ENCODE peak calls at places on chromosomes 2 and 18, in six cellular contexts. One of them, this sample, is unnamed.

GRCh38 chr2:75195076-75195691 is 4.1 kb downstream of the TACR1 start:
- DNase-seq in spleen: no peak
- DNase-seq in prostate gland: no peak
- DNase-seq in right lobe of liver: no peak
- DNase-seq in upper lobe of left lung: no peak
- DNase-seq in transverse colon: no peak
- DNase-seq in this sample: no peak

GRCh38 chr2:109230980-109231420 is 102.0 kb downstream of the SH3RF3 start:
- DNase-seq in spleen: no peak
- DNase-seq in right lobe of liver: no peak
- DNase-seq in transverse colon: no peak
- DNase-seq in prostate gland: no peak
- DNase-seq in upper lobe of left lung: no peak
- DNase-seq in this sample: no peak

GRCh38 chr2:220499281-220499680 is 871.9 kb downstream of the SLC4A3 start:
- DNase-seq in upper lobe of left lung: no peak
- DNase-seq in prostate gland: no peak
- DNase-seq in right lobe of liver: no peak
- DNase-seq in spleen: no peak
- DNase-seq in transverse colon: no peak
- DNase-seq in this sample: peak; percentile 4

GRCh38 chr2:151367571-151367970 is 10.2 kb downstream of the TNFAIP6 start:
- DNase-seq in upper lobe of left lung: no peak
- DNase-seq in spleen: no peak
- DNase-seq in right lobe of liver: no peak
- DNase-seq in transverse colon: no peak
- DNase-seq in prostate gland: no peak
- DNase-seq in this sample: no peak

GRCh38 chr2:46073540-46074018 is 223.6 kb upstream of the EPAS1 start:
- DNase-seq in spleen: no peak
- DNase-seq in upper lobe of left lung: no peak
- DNase-seq in right lobe of liver: no peak
- DNase-seq in prostate gland: no peak
- DNase-seq in transverse colon: no peak
- DNase-seq in this sample: no peak

GRCh38 chr2:240922982-240923537 is 16.9 kb downstream of the CROCC2 start:
- DNase-seq in spleen: peak; percentile 54
- DNase-seq in transverse colon: no peak
- DNase-seq in prostate gland: no peak
- DNase-seq in upper lobe of left lung: peak; percentile 10
- DNase-seq in right lobe of liver: peak; percentile 38
- DNase-seq in this sample: peak; percentile 0

GRCh38 chr2:19888831-19889230 is 13.0 kb downstream of the TTC32 start:
- DNase-seq in right lobe of liver: no peak
- DNase-seq in upper lobe of left lung: no peak
- DNase-seq in transverse colon: no peak
- DNase-seq in prostate gland: no peak
- DNase-seq in spleen: no peak
- DNase-seq in this sample: no peak

GRCh38 chr18:55878224-55878623 is 290.2 kb upstream of the TCF4 start:
- DNase-seq in upper lobe of left lung: no peak
- DNase-seq in transverse colon: no peak
- DNase-seq in prostate gland: no peak
- DNase-seq in spleen: no peak
- DNase-seq in right lobe of liver: no peak
- DNase-seq in this sample: no peak

GRCh38 chr2:102313950-102314349 is 2.6 kb downstream of the IL1RL1 start:
- DNase-seq in right lobe of liver: no peak
- DNase-seq in prostate gland: no peak
- DNase-seq in spleen: no peak
- DNase-seq in transverse colon: no peak
- DNase-seq in upper lobe of left lung: no peak
- DNase-seq in this sample: no peak

GRCh38 chr2:196725218-196725617 is 74.3 kb downstream of the GTF3C3 start:
- DNase-seq in transverse colon: no peak
- DNase-seq in upper lobe of left lung: no peak
- DNase-seq in prostate gland: no peak
- DNase-seq in spleen: no peak
- DNase-seq in right lobe of liver: no peak
- DNase-seq in this sample: no peak

GRCh38 chr2:206477296-206477695 is 34.0 kb downstream of the ADAM23 start:
- DNase-seq in spleen: no peak
- DNase-seq in right lobe of liver: no peak
- DNase-seq in upper lobe of left lung: no peak
- DNase-seq in transverse colon: no peak
- DNase-seq in prostate gland: peak; percentile 8
- DNase-seq in this sample: no peak

GRCh38 chr2:211033765-211034164 is 477.4 kb downstream of the CPS1 start:
- DNase-seq in transverse colon: no peak
- DNase-seq in upper lobe of left lung: no peak
- DNase-seq in prostate gland: no peak
- DNase-seq in right lobe of liver: no peak
- DNase-seq in spleen: no peak
- DNase-seq in this sample: no peak

GRCh38 chr2:129757915-129758421 is 221.5 kb upstream of the RAB6C start:
- DNase-seq in spleen: peak; percentile 40
- DNase-seq in upper lobe of left lung: no peak
- DNase-seq in right lobe of liver: no peak
- DNase-seq in prostate gland: no peak
- DNase-seq in transverse colon: no peak
- DNase-seq in this sample: no peak

GRCh38 chr2:180495606-180496005 is 484.8 kb upstream of the UBE2E3 start:
- DNase-seq in prostate gland: no peak
- DNase-seq in upper lobe of left lung: no peak
- DNase-seq in right lobe of liver: no peak
- DNase-seq in transverse colon: no peak
- DNase-seq in spleen: no peak
- DNase-seq in this sample: no peak

GRCh38 chr18:59006461-59007067 is 133.1 kb upstream of the SEC11C start:
- DNase-seq in right lobe of liver: no peak
- DNase-seq in prostate gland: no peak
- DNase-seq in spleen: no peak
- DNase-seq in upper lobe of left lung: no peak
- DNase-seq in transverse colon: no peak
- DNase-seq in this sample: no peak

GRCh38 chr2:225173909-225174308 is 131.6 kb upstream of the DOCK10 start:
- DNase-seq in spleen: no peak
- DNase-seq in right lobe of liver: no peak
- DNase-seq in prostate gland: no peak
- DNase-seq in transverse colon: no peak
- DNase-seq in upper lobe of left lung: no peak
- DNase-seq in this sample: no peak

DNA sequence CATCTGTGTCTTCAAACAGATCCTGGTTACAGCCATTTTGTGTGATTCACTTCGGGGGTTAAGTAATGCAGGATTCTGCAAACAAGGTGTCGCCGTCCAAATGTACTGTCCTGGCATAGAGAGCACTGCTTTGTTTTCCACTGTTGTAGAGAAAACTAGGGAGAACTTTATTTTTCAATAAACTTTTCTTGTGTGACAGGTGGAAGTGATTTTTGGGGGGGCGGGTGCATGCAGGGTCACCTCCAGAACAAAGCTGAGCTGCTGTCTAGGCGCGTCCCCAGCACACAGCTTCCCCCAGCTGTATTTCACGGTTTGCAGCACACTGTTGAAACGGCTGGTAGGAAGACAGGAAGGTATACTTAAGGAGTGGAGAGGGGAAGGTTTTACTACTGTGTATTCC is 200.6 kb downstream of the MGAT5 start:
- DNase-seq in transverse colon: no peak
- DNase-seq in prostate gland: no peak
- DNase-seq in upper lobe of left lung: no peak
- DNase-seq in spleen: no peak
- DNase-seq in right lobe of liver: peak; percentile 31
- DNase-seq in this sample: no peak
- H3K27ac ChIP-seq in transverse colon: no peak overlapping the region
- H3K27ac ChIP-seq in prostate gland: no peak overlapping the region
- H3K27ac ChIP-seq in upper lobe of left lung: no peak overlapping the region
- H3K27ac ChIP-seq in spleen: no peak overlapping the region
- H3K27ac ChIP-seq in right lobe of liver: no peak overlapping the region
- H3K27ac ChIP-seq in this sample: no peak overlapping the region

DNA sequence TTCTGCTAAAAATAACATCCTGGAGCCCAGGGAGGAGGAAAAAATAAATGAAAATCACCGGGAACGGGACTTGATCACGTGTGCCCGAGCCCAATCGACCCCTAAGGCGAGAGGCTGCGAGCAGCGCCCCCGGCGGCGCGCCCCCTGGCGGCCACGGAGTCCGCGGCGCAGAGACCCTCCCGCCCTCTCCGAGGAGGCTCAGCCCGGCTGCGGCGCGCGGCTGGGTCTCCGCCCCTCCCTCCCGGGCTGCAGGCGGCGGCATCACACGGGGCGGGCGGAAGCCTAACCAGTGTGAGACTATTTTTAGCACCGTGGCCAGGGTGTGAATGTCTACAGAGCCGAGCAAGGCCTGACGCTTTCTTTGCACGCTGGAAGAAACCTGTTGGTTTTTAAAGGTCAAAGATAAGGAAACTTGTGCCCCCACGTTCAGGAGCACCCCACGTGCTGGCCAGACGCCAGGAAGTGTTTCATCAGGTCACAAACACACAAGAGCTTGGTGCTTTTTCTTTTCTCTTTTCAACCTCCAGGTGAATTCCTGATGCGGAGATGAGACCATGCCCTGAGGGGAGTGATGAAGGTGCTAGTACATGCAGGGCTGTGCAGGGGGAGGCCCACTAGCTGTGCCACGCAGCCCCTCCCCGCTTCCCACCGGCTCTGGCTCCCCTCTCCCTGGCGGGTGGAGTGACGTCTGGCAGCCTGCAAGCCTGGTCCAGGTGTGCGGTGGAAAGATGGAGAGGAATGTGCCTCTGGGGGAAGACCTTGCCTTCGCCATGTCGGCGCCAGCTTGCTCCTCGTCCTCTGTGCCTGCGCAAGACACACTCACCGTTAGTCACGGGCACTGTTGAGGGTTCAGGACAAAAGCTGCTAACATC is 35.3 kb upstream of the DNMT3A start:
- DNase-seq in right lobe of liver: peak; percentile 68
- DNase-seq in prostate gland: peak; percentile 76
- DNase-seq in upper lobe of left lung: peak; percentile 91
- DNase-seq in spleen: peak; percentile 98
- DNase-seq in transverse colon: peak; percentile 91
- DNase-seq in this sample: peak; percentile 87
- TF ChIP-seq POLR2A in right lobe of liver: no peak
- TF ChIP-seq POLR2A in prostate gland: no peak
- TF ChIP-seq POLR2A in upper lobe of left lung: no peak
- TF ChIP-seq POLR2A in spleen: no peak
- TF ChIP-seq POLR2A in transverse colon: no peak
- TF ChIP-seq POLR2A in this sample: no peak

GRCh38 chr18:10927290-10927979 is 221.9 kb downstream of the PIEZO2 start:
- DNase-seq in transverse colon: no peak
- DNase-seq in right lobe of liver: no peak
- DNase-seq in upper lobe of left lung: no peak
- DNase-seq in spleen: no peak
- DNase-seq in prostate gland: no peak
- DNase-seq in this sample: peak; percentile 4

GRCh38 chr18:10927980-10928605 is 221.3 kb downstream of the PIEZO2 start:
- DNase-seq in spleen: no peak
- DNase-seq in transverse colon: no peak
- DNase-seq in right lobe of liver: no peak
- DNase-seq in upper lobe of left lung: no peak
- DNase-seq in prostate gland: no peak
- DNase-seq in this sample: no peak

GRCh38 chr18:10924290-10924689 is 225.1 kb downstream of the PIEZO2 start:
- DNase-seq in transverse colon: no peak
- DNase-seq in prostate gland: no peak
- DNase-seq in right lobe of liver: no peak
- DNase-seq in upper lobe of left lung: no peak
- DNase-seq in spleen: no peak
- DNase-seq in this sample: no peak

GRCh38 chr18:10928971-10929373 is 220.4 kb downstream of the PIEZO2 start:
- DNase-seq in spleen: no peak
- DNase-seq in prostate gland: no peak
- DNase-seq in transverse colon: no peak
- DNase-seq in right lobe of liver: no peak
- DNase-seq in upper lobe of left lung: no peak
- DNase-seq in this sample: no peak

DNA sequence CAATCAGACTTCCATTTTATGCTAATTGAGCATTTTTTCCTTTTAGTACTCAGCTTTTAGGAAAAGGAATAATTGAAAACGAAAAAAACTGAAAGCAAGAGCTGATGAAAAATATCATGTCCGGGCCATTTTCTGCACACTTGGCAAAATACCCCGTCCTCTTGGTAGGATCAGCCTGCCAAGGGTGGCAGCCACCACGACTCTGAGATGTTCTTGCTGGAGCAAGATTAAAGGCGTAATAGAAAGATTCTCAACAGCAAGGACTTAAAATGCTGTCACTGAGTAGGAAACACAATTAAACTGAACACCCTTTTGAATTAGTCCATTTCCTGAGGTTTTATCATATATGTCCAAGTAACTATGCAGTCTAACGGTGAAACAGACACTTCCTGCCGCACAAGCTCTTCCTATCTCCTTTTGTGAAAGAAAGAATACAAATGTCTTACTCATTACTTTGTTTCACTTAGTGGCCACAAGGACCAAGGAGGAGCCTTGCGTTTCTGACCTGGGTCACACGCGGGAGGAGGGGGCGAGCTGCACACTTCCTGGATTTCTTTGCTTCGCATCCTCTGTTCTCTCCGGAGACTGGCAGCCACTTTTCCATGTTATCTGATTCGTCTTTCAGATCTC is 222.7 kb downstream of the PIEZO2 start:
- DNase-seq in transverse colon: no peak
- DNase-seq in prostate gland: no peak
- DNase-seq in right lobe of liver: no peak
- DNase-seq in upper lobe of left lung: no peak
- DNase-seq in spleen: no peak
- DNase-seq in this sample: no peak
- H3K27ac ChIP-seq in transverse colon: peak overlapping the region; percentile 52
- H3K27ac ChIP-seq in prostate gland: peak overlapping the region; percentile 19
- H3K27ac ChIP-seq in right lobe of liver: no peak overlapping the region
- H3K27ac ChIP-seq in upper lobe of left lung: no peak overlapping the region
- H3K27ac ChIP-seq in spleen: peak overlapping the region; percentile 52
- H3K27ac ChIP-seq in this sample: no peak overlapping the region

GRCh38 chr2:216147172-216148131 is 38.3 kb downstream of the XRCC5 start:
- DNase-seq in upper lobe of left lung: no peak
- DNase-seq in right lobe of liver: no peak
- DNase-seq in transverse colon: no peak
- DNase-seq in spleen: no peak
- DNase-seq in prostate gland: no peak
- DNase-seq in this sample: no peak
- TF ChIP-seq POLR2A in upper lobe of left lung: no peak
- TF ChIP-seq POLR2A in right lobe of liver: no peak
- TF ChIP-seq POLR2A in transverse colon: no peak
- TF ChIP-seq POLR2A in spleen: no peak
- TF ChIP-seq POLR2A in prostate gland: no peak
- TF ChIP-seq POLR2A in this sample: no peak

DNA sequence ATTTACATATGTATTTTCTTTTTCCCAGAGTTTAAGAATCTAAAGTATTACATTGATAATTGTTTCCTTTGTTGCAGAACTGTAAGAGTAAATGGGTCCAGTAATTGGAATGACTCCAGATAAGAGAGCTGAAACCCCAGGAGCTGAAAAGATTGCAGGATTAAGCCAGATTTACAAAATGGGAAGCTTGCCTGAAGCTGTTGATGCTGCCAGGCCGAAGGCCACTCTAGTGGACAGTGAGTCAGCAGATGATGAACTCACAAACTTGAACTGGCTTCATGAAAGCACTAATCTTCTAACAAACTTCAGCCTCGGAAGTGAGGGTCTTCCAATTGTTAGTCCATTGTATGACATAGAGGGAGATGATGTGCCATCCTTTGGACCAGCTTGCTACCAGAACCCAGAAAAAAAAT is 183.8 kb upstream of the STON1 start:
- DNase-seq in prostate gland: no peak
- DNase-seq in right lobe of liver: peak; percentile 76
- DNase-seq in transverse colon: peak; percentile 19
- DNase-seq in upper lobe of left lung: peak; percentile 61
- DNase-seq in spleen: no peak
- DNase-seq in this sample: peak; percentile 75
- H3K27ac ChIP-seq in prostate gland: no peak overlapping the region
- H3K27ac ChIP-seq in right lobe of liver: peak overlapping the region; percentile 67
- H3K27ac ChIP-seq in transverse colon: peak overlapping the region; percentile 28
- H3K27ac ChIP-seq in upper lobe of left lung: peak overlapping the region; percentile 68
- H3K27ac ChIP-seq in spleen: peak overlapping the region; percentile 69
- H3K27ac ChIP-seq in this sample: peak overlapping the region; percentile 69